ENCODE peak calls at places on chromosomes 2 and 18, in four cellular contexts. One of them, this sample, is unnamed.

GRCh38 chr2:170341684-170342631 is 164.0 kb downstream of the MYO3B start:
- DNase-seq in K562: no peak
- DNase-seq in stimulated activated CD8-positive, alpha-beta memory T cell treated with anti-CD3 and anti-CD28 coated beads, Interleukin-4, amount 100 ng/mL, for 1 hour: no peak
- DNase-seq in CD8-positive, alpha-beta T cell: no peak
- DNase-seq in this sample: no peak

GRCh38 chr18:63158676-63159291 is 160.8 kb downstream of the BCL2 start:
- DNase-seq in CD8-positive, alpha-beta T cell: no peak
- DNase-seq in K562: no peak
- DNase-seq in stimulated activated CD8-positive, alpha-beta memory T cell treated with anti-CD3 and anti-CD28 coated beads, Interleukin-4, amount 100 ng/mL, for 1 hour: no peak
- DNase-seq in this sample: no peak

GRCh38 chr2:54360055-54360792 is 95.9 kb upstream of the SPTBN1 start:
- DNase-seq in stimulated activated CD8-positive, alpha-beta memory T cell treated with anti-CD3 and anti-CD28 coated beads, Interleukin-4, amount 100 ng/mL, for 1 hour: no peak
- DNase-seq in K562: no peak
- DNase-seq in CD8-positive, alpha-beta T cell: no peak
- DNase-seq in this sample: no peak

GRCh38 chr2:198054299-198054698 is 249.9 kb downstream of the PLCL1 start:
- DNase-seq in CD8-positive, alpha-beta T cell: peak; percentile 36
- DNase-seq in K562: peak; percentile 58
- DNase-seq in stimulated activated CD8-positive, alpha-beta memory T cell treated with anti-CD3 and anti-CD28 coated beads, Interleukin-4, amount 100 ng/mL, for 1 hour: no peak
- DNase-seq in this sample: peak; percentile 37

GRCh38 chr2:109185801-109186570 is 57.0 kb downstream of the SH3RF3 start:
- DNase-seq in K562: no peak
- DNase-seq in stimulated activated CD8-positive, alpha-beta memory T cell treated with anti-CD3 and anti-CD28 coated beads, Interleukin-4, amount 100 ng/mL, for 1 hour: no peak
- DNase-seq in CD8-positive, alpha-beta T cell: no peak
- DNase-seq in this sample: no peak

GRCh38 chr2:231130657-231131056 is 5.8 kb upstream of the HTR2B start:
- DNase-seq in CD8-positive, alpha-beta T cell: no peak
- DNase-seq in K562: no peak
- DNase-seq in stimulated activated CD8-positive, alpha-beta memory T cell treated with anti-CD3 and anti-CD28 coated beads, Interleukin-4, amount 100 ng/mL, for 1 hour: no peak
- DNase-seq in this sample: no peak

GRCh38 chr2:233435436-233436190 is 81.3 kb downstream of the DGKD start:
- DNase-seq in K562: no peak
- DNase-seq in CD8-positive, alpha-beta T cell: no peak
- DNase-seq in stimulated activated CD8-positive, alpha-beta memory T cell treated with anti-CD3 and anti-CD28 coated beads, Interleukin-4, amount 100 ng/mL, for 1 hour: no peak
- DNase-seq in this sample: no peak

GRCh38 chr2:105697781-105698449 is 46.8 kb upstream of the NCK2 start:
- DNase-seq in K562: no peak
- DNase-seq in stimulated activated CD8-positive, alpha-beta memory T cell treated with anti-CD3 and anti-CD28 coated beads, Interleukin-4, amount 100 ng/mL, for 1 hour: no peak
- DNase-seq in CD8-positive, alpha-beta T cell: no peak
- DNase-seq in this sample: no peak

GRCh38 chr2:172889287-172889686 is 153.6 kb downstream of the RAPGEF4 start:
- DNase-seq in stimulated activated CD8-positive, alpha-beta memory T cell treated with anti-CD3 and anti-CD28 coated beads, Interleukin-4, amount 100 ng/mL, for 1 hour: no peak
- DNase-seq in K562: no peak
- DNase-seq in CD8-positive, alpha-beta T cell: no peak
- DNase-seq in this sample: no peak

GRCh38 chr2:65404988-65405697 is 27.3 kb downstream of the SPRED2 start:
- DNase-seq in CD8-positive, alpha-beta T cell: no peak
- DNase-seq in stimulated activated CD8-positive, alpha-beta memory T cell treated with anti-CD3 and anti-CD28 coated beads, Interleukin-4, amount 100 ng/mL, for 1 hour: no peak
- DNase-seq in K562: no peak
- DNase-seq in this sample: no peak

GRCh38 chr2:157107877-157108276 is 149.6 kb upstream of the GALNT5 start:
- DNase-seq in CD8-positive, alpha-beta T cell: no peak
- DNase-seq in stimulated activated CD8-positive, alpha-beta memory T cell treated with anti-CD3 and anti-CD28 coated beads, Interleukin-4, amount 100 ng/mL, for 1 hour: no peak
- DNase-seq in K562: no peak
- DNase-seq in this sample: no peak

GRCh38 chr2:28576714-28577113 is 80.9 kb downstream of the PLB1 start:
- DNase-seq in K562: no peak
- DNase-seq in stimulated activated CD8-positive, alpha-beta memory T cell treated with anti-CD3 and anti-CD28 coated beads, Interleukin-4, amount 100 ng/mL, for 1 hour: no peak
- DNase-seq in CD8-positive, alpha-beta T cell: no peak
- DNase-seq in this sample: no peak

GRCh38 chr18:66795011-66795410 is 191.1 kb upstream of the CDH19 start:
- DNase-seq in stimulated activated CD8-positive, alpha-beta memory T cell treated with anti-CD3 and anti-CD28 coated beads, Interleukin-4, amount 100 ng/mL, for 1 hour: no peak
- DNase-seq in CD8-positive, alpha-beta T cell: no peak
- DNase-seq in K562: no peak
- DNase-seq in this sample: no peak

GRCh38 chr2:96396587-96396986 is 61.0 kb downstream of the NCAPH start:
- DNase-seq in CD8-positive, alpha-beta T cell: no peak
- DNase-seq in K562: peak; percentile 55
- DNase-seq in stimulated activated CD8-positive, alpha-beta memory T cell treated with anti-CD3 and anti-CD28 coated beads, Interleukin-4, amount 100 ng/mL, for 1 hour: no peak
- DNase-seq in this sample: no peak

GRCh38 chr18:63319383-63320040 is at the start of gene BCL2:
- DNase-seq in CD8-positive, alpha-beta T cell: no peak
- DNase-seq in stimulated activated CD8-positive, alpha-beta memory T cell treated with anti-CD3 and anti-CD28 coated beads, Interleukin-4, amount 100 ng/mL, for 1 hour: no peak
- DNase-seq in K562: no peak
- DNase-seq in this sample: peak; percentile 48

GRCh38 chr2:68992341-68992740 is 17.9 kb downstream of the GKN1 start:
- DNase-seq in CD8-positive, alpha-beta T cell: no peak
- DNase-seq in stimulated activated CD8-positive, alpha-beta memory T cell treated with anti-CD3 and anti-CD28 coated beads, Interleukin-4, amount 100 ng/mL, for 1 hour: no peak
- DNase-seq in K562: no peak
- DNase-seq in this sample: no peak

GRCh38 chr2:24820175-24820513 is 26.9 kb downstream of the CENPO start:
- DNase-seq in CD8-positive, alpha-beta T cell: no peak
- DNase-seq in K562: no peak
- DNase-seq in stimulated activated CD8-positive, alpha-beta memory T cell treated with anti-CD3 and anti-CD28 coated beads, Interleukin-4, amount 100 ng/mL, for 1 hour: no peak
- DNase-seq in this sample: no peak

GRCh38 chr18:4807495-4808293 is 352.6 kb upstream of the DLGAP1 start:
- DNase-seq in stimulated activated CD8-positive, alpha-beta memory T cell treated with anti-CD3 and anti-CD28 coated beads, Interleukin-4, amount 100 ng/mL, for 1 hour: no peak
- DNase-seq in K562: no peak
- DNase-seq in CD8-positive, alpha-beta T cell: no peak
- DNase-seq in this sample: no peak

GRCh38 chr18:27017901-27018500 is 152.5 kb upstream of the AQP4 start:
- DNase-seq in K562: no peak
- DNase-seq in CD8-positive, alpha-beta T cell: no peak
- DNase-seq in stimulated activated CD8-positive, alpha-beta memory T cell treated with anti-CD3 and anti-CD28 coated beads, Interleukin-4, amount 100 ng/mL, for 1 hour: no peak
- DNase-seq in this sample: no peak

GRCh38 chr2:10330700-10331032 is 28.0 kb downstream of the HPCAL1 start:
- DNase-seq in CD8-positive, alpha-beta T cell: peak; percentile 31
- DNase-seq in stimulated activated CD8-positive, alpha-beta memory T cell treated with anti-CD3 and anti-CD28 coated beads, Interleukin-4, amount 100 ng/mL, for 1 hour: no peak
- DNase-seq in K562: no peak
- DNase-seq in this sample: no peak

GRCh38 chr2:212271583-212271982 is 267.0 kb downstream of the ERBB4 start:
- DNase-seq in CD8-positive, alpha-beta T cell: no peak
- DNase-seq in stimulated activated CD8-positive, alpha-beta memory T cell treated with anti-CD3 and anti-CD28 coated beads, Interleukin-4, amount 100 ng/mL, for 1 hour: no peak
- DNase-seq in K562: no peak
- DNase-seq in this sample: no peak

GRCh38 chr2:65554765-65555561 is 122.6 kb upstream of the SPRED2 start:
- DNase-seq in stimulated activated CD8-positive, alpha-beta memory T cell treated with anti-CD3 and anti-CD28 coated beads, Interleukin-4, amount 100 ng/mL, for 1 hour: no peak
- DNase-seq in K562: peak; percentile 30
- DNase-seq in CD8-positive, alpha-beta T cell: no peak
- DNase-seq in this sample: no peak

GRCh38 chr2:22907330-22907729 is 477.6 kb upstream of the KLHL29 start:
- DNase-seq in CD8-positive, alpha-beta T cell: no peak
- DNase-seq in K562: no peak
- DNase-seq in stimulated activated CD8-positive, alpha-beta memory T cell treated with anti-CD3 and anti-CD28 coated beads, Interleukin-4, amount 100 ng/mL, for 1 hour: no peak
- DNase-seq in this sample: no peak

GRCh38 chr2:96926236-96926635 is 56.4 kb upstream of the SEMA4C start:
- DNase-seq in K562: no peak
- DNase-seq in CD8-positive, alpha-beta T cell: no peak
- DNase-seq in stimulated activated CD8-positive, alpha-beta memory T cell treated with anti-CD3 and anti-CD28 coated beads, Interleukin-4, amount 100 ng/mL, for 1 hour: no peak
- DNase-seq in this sample: no peak

GRCh38 chr18:77001979-77002378 is 130.6 kb downstream of the MBP start:
- DNase-seq in K562: no peak
- DNase-seq in CD8-positive, alpha-beta T cell: no peak
- DNase-seq in stimulated activated CD8-positive, alpha-beta memory T cell treated with anti-CD3 and anti-CD28 coated beads, Interleukin-4, amount 100 ng/mL, for 1 hour: no peak
- DNase-seq in this sample: no peak

GRCh38 chr18:79478484-79479113 is 82.9 kb downstream of the NFATC1 start:
- DNase-seq in K562: no peak
- DNase-seq in CD8-positive, alpha-beta T cell: no peak
- DNase-seq in stimulated activated CD8-positive, alpha-beta memory T cell treated with anti-CD3 and anti-CD28 coated beads, Interleukin-4, amount 100 ng/mL, for 1 hour: no peak
- DNase-seq in this sample: no peak

GRCh38 chr2:39660612-39661196 is 5.0 kb upstream of the TMEM178A start:
- DNase-seq in CD8-positive, alpha-beta T cell: no peak
- DNase-seq in K562: no peak
- DNase-seq in stimulated activated CD8-positive, alpha-beta memory T cell treated with anti-CD3 and anti-CD28 coated beads, Interleukin-4, amount 100 ng/mL, for 1 hour: no peak
- DNase-seq in this sample: no peak

GRCh38 chr2:181483876-181484275 is 26.7 kb downstream of the ITGA4 start:
- DNase-seq in K562: no peak
- DNase-seq in CD8-positive, alpha-beta T cell: no peak
- DNase-seq in stimulated activated CD8-positive, alpha-beta memory T cell treated with anti-CD3 and anti-CD28 coated beads, Interleukin-4, amount 100 ng/mL, for 1 hour: no peak
- DNase-seq in this sample: no peak

GRCh38 chr2:102686479-102687439 is 67.4 kb downstream of the SLC9A2 start:
- DNase-seq in CD8-positive, alpha-beta T cell: no peak
- DNase-seq in K562: no peak
- DNase-seq in stimulated activated CD8-positive, alpha-beta memory T cell treated with anti-CD3 and anti-CD28 coated beads, Interleukin-4, amount 100 ng/mL, for 1 hour: no peak
- DNase-seq in this sample: peak; percentile 13

GRCh38 chr2:187978341-187978740 is 313.3 kb upstream of the GULP1 start:
- DNase-seq in stimulated activated CD8-positive, alpha-beta memory T cell treated with anti-CD3 and anti-CD28 coated beads, Interleukin-4, amount 100 ng/mL, for 1 hour: no peak
- DNase-seq in CD8-positive, alpha-beta T cell: no peak
- DNase-seq in K562: no peak
- DNase-seq in this sample: no peak

GRCh38 chr2:36530178-36530982 is 67.6 kb downstream of the FEZ2 start:
- DNase-seq in CD8-positive, alpha-beta T cell: no peak
- DNase-seq in stimulated activated CD8-positive, alpha-beta memory T cell treated with anti-CD3 and anti-CD28 coated beads, Interleukin-4, amount 100 ng/mL, for 1 hour: no peak
- DNase-seq in K562: no peak
- DNase-seq in this sample: no peak

GRCh38 chr2:191927991-191928390 is 81.1 kb upstream of the CAVIN2 start:
- DNase-seq in K562: no peak
- DNase-seq in stimulated activated CD8-positive, alpha-beta memory T cell treated with anti-CD3 and anti-CD28 coated beads, Interleukin-4, amount 100 ng/mL, for 1 hour: no peak
- DNase-seq in CD8-positive, alpha-beta T cell: no peak
- DNase-seq in this sample: no peak

This sample was measured in naive thymus-derived CD4-positive, alpha-beta T cell.